ENCODE peak calls at places on chromosomes 4 and X, in six cellular contexts. One of them, this sample, is unnamed. For H3K4me1, the result is how much of the 10 kb centered on the place peaks cover.

GRCh38 chrX:19487520-19488200 is 27.6 kb downstream of the MAP3K15 start:
- DNase-seq in tibial nerve: no peak
- DNase-seq in heart left ventricle: no peak
- DNase-seq in esophagus squamous epithelium: no peak
- DNase-seq in spleen: no peak
- DNase-seq in uterus: no peak
- DNase-seq in this sample: no peak

GRCh38 chr4:7434766-7435150 is at the start of gene PSAPL1:
- DNase-seq in tibial nerve: no peak
- DNase-seq in heart left ventricle: no peak
- DNase-seq in esophagus squamous epithelium: no peak
- DNase-seq in spleen: no peak
- DNase-seq in uterus: no peak
- DNase-seq in this sample: no peak

GRCh38 chr4:83889802-83890201 is 353.9 kb downstream of the GPAT3 start:
- DNase-seq in tibial nerve: no peak
- DNase-seq in heart left ventricle: no peak
- DNase-seq in esophagus squamous epithelium: no peak
- DNase-seq in spleen: no peak
- DNase-seq in uterus: no peak
- DNase-seq in this sample: no peak

GRCh38 chr4:162274354-162274753 is 110.6 kb upstream of the FSTL5 start:
- DNase-seq in tibial nerve: peak
- DNase-seq in heart left ventricle: no peak
- DNase-seq in esophagus squamous epithelium: no peak
- DNase-seq in spleen: no peak
- DNase-seq in uterus: no peak
- DNase-seq in this sample: no peak

GRCh38 chr4:20418865-20419451 is 167.3 kb downstream of the SLIT2 start:
- DNase-seq in tibial nerve: no peak
- DNase-seq in heart left ventricle: no peak
- DNase-seq in esophagus squamous epithelium: no peak
- DNase-seq in spleen: no peak
- DNase-seq in uterus: no peak
- DNase-seq in this sample: no peak

GRCh38 chr4:23889814-23890269 is at the start of gene PPARGC1A:
- DNase-seq in tibial nerve: peak
- DNase-seq in heart left ventricle: peak
- DNase-seq in esophagus squamous epithelium: no peak
- DNase-seq in spleen: no peak
- DNase-seq in uterus: peak
- DNase-seq in this sample: no peak

GRCh38 chr4:139951051-139951450 is 202.9 kb downstream of the MAML3 start:
- DNase-seq in tibial nerve: no peak
- DNase-seq in heart left ventricle: no peak
- DNase-seq in esophagus squamous epithelium: no peak
- DNase-seq in spleen: no peak
- DNase-seq in uterus: no peak
- DNase-seq in this sample: no peak

GRCh38 chr4:17310269-17310652 is 201.6 kb downstream of the QDPR start:
- DNase-seq in tibial nerve: no peak
- DNase-seq in heart left ventricle: no peak
- DNase-seq in esophagus squamous epithelium: no peak
- DNase-seq in spleen: no peak
- DNase-seq in uterus: no peak
- DNase-seq in this sample: no peak

GRCh38 chr4:176436500-176436973 is 116.8 kb downstream of the SPCS3 start:
- DNase-seq in tibial nerve: no peak
- DNase-seq in heart left ventricle: no peak
- DNase-seq in esophagus squamous epithelium: no peak
- DNase-seq in spleen: no peak
- DNase-seq in uterus: no peak
- DNase-seq in this sample: no peak

GRCh38 chrX:16770970-16771482 is 15.2 kb upstream of the TXLNG start:
- DNase-seq in tibial nerve: no peak
- DNase-seq in heart left ventricle: no peak
- DNase-seq in esophagus squamous epithelium: no peak
- DNase-seq in spleen: no peak
- DNase-seq in uterus: no peak
- DNase-seq in this sample: no peak

GRCh38 chr4:8844976-8845690 is 26.5 kb downstream of the HMX1 start:
- DNase-seq in tibial nerve: no peak
- DNase-seq in heart left ventricle: no peak
- DNase-seq in esophagus squamous epithelium: no peak
- DNase-seq in spleen: peak
- DNase-seq in uterus: no peak
- DNase-seq in this sample: no peak

GRCh38 chr4:2799444-2799911 is 6.6 kb downstream of the SH3BP2 start:
- DNase-seq in tibial nerve: no peak
- DNase-seq in heart left ventricle: no peak
- DNase-seq in esophagus squamous epithelium: no peak
- DNase-seq in spleen: peak
- DNase-seq in uterus: peak
- DNase-seq in this sample: no peak
- H3K4me1 ChIP-seq in tibial nerve: half or more
- H3K4me1 ChIP-seq in heart left ventricle: half or more
- H3K4me1 ChIP-seq in esophagus squamous epithelium: half or more
- H3K4me1 ChIP-seq in spleen: half or more
- H3K4me1 ChIP-seq in uterus: under half
- H3K4me1 ChIP-seq in this sample: half or more

DNA sequence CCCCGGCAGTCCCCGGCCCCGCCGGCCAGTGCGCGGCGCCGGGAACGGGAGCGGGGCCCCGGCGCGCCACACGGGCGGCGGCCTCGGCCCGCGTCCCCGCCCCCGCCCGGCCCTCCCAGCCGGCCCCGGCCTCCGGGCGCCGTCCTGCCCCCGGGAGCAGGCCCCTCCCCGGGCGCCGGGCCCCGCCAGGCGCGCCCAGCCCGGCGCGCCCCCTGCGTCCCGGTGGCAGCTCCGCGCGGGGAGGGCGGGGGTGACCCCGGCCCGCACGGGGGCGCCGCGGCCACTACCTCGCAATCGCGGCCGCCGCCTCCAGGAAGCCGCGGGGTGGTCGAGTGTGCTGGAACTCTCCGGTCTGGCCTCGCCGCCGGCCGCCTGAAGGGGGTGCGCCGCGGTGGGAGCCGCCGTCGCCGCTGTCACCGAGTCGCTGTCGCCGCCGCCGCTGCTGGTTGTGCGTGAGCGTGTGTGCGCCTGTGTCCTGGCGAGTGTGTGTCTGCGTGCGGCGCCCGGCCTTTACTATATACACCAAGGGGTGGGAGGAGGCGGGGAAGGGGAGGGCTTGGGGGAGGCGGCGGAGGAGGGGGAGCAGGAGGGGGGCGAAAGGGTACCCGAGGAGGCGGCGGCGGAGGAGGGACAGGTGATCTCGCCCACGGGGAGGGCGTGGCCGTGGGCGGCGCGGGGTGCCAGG is at the start of gene RAI2:
- DNase-seq in tibial nerve: peak
- DNase-seq in heart left ventricle: peak
- DNase-seq in esophagus squamous epithelium: no peak
- DNase-seq in spleen: no peak
- DNase-seq in uterus: peak
- DNase-seq in this sample: peak
- TF ChIP-seq POLR2A in tibial nerve: no peak
- TF ChIP-seq POLR2A in heart left ventricle: peak
- TF ChIP-seq POLR2A in esophagus squamous epithelium: no peak
- TF ChIP-seq POLR2A in spleen: no peak
- TF ChIP-seq POLR2A in uterus: no peak
- TF ChIP-seq POLR2A in this sample: no peak

DNA sequence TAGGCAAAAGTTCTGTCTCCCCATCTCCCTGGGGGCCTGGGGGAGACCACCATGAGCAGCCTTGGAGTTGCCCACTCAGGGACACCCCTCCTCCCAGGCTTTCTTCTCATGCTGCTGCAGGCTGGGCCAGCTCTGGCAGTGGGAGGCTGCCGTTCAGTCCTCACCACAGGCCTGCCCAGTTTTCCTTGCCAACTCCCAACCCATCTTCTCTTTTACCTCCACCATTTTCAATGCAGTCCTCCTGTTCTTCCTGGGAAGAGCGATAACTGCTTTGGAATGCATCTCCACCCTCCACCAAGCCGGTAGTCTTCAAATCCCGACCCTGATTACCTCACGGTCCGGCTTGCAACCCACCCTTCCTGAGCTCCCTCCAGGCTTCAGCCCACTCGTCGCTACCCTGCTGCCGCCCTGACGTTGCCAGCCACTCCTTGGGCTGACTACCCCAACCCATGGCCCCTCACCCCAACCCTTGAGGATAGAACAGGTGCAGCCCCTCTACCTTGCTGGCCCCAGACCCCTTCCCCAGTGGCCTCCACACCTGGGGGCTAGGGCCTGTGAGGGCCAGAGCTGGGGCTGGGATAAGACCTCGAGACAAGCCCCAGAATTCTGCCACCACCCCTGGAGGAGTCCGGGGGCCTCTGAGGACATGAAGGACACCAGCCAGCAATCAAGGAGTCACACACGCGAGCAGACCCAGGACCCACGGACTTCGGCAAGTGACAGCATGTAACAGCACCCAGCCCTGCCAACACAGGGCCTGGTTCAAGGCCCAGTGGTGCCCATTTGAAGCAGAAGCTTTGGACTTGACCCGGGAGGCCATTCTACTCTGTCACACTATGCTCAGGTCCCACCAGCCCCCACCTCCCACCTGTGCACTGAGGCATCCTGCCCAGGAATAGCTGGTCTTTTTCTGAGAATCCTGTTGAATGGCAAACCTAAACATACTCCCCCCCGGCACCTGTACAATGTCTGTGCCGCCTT is 9.2 kb downstream of the WDR1 start:
- DNase-seq in tibial nerve: no peak
- DNase-seq in heart left ventricle: no peak
- DNase-seq in esophagus squamous epithelium: no peak
- DNase-seq in spleen: no peak
- DNase-seq in uterus: no peak
- DNase-seq in this sample: no peak
- H3K4me1 ChIP-seq in tibial nerve: half or more
- H3K4me1 ChIP-seq in heart left ventricle: under half
- H3K4me1 ChIP-seq in esophagus squamous epithelium: half or more
- H3K4me1 ChIP-seq in spleen: under half
- H3K4me1 ChIP-seq in uterus: under half
- H3K4me1 ChIP-seq in this sample: half or more

GRCh38 chr4:76854858-76855257 is 43.1 kb downstream of the SOWAHB start:
- DNase-seq in tibial nerve: no peak
- DNase-seq in heart left ventricle: no peak
- DNase-seq in esophagus squamous epithelium: no peak
- DNase-seq in spleen: no peak
- DNase-seq in uterus: no peak
- DNase-seq in this sample: no peak

GRCh38 chr4:76851375-76851774 is 46.6 kb downstream of the SOWAHB start:
- DNase-seq in tibial nerve: no peak
- DNase-seq in heart left ventricle: no peak
- DNase-seq in esophagus squamous epithelium: no peak
- DNase-seq in spleen: no peak
- DNase-seq in uterus: no peak
- DNase-seq in this sample: no peak

GRCh38 chr4:76856183-76856969 is 41.6 kb downstream of the SOWAHB start:
- DNase-seq in tibial nerve: no peak
- DNase-seq in heart left ventricle: no peak
- DNase-seq in esophagus squamous epithelium: no peak
- DNase-seq in spleen: no peak
- DNase-seq in uterus: no peak
- DNase-seq in this sample: no peak

DNA sequence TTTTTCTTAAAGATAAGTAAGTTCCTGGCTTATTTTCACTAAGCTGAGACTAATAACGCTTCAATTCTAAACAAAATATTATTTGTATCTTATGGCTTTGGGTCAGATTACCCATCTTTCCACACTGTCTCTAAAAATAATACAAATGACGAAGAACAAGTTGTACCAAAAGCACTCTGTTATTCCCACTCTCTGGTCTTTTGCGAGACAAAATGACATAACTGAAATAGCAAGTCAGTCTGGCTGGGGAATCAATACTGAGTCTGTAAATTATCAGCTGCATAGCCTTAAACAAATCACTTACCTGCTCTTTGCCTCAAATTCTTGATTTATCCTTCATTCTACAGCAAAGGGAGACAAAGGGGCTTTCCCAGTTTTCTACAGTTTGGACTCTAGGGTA is 40.9 kb downstream of the SOWAHB start:
- DNase-seq in tibial nerve: no peak
- DNase-seq in heart left ventricle: no peak
- DNase-seq in esophagus squamous epithelium: no peak
- DNase-seq in spleen: no peak
- DNase-seq in uterus: no peak
- DNase-seq in this sample: no peak
- TF ChIP-seq POLR2A in tibial nerve: no peak
- TF ChIP-seq POLR2A in heart left ventricle: no peak
- TF ChIP-seq POLR2A in esophagus squamous epithelium: no peak
- TF ChIP-seq POLR2A in spleen: no peak
- TF ChIP-seq POLR2A in uterus: no peak
- TF ChIP-seq POLR2A in this sample: no peak

DNA sequence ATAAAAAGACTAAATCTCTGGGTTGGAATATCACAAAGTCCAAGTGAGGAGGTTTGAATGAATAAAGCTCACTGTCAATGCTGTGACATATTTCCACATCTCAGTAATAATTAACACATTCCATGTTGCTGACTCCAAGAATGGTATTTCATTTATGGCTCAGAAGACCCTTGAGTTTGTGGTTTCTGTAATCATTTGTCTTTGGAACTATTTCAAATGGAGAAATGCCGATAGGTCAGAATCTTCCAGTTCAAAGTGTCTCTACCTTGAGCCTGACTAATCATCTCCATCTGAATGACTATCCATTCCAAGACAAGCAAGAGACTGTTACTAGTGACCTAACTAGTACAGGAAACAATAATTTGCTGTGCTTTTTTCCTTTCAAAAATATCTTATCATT is 24.2 kb upstream of the SLC2A9 start:
- DNase-seq in tibial nerve: no peak
- DNase-seq in heart left ventricle: no peak
- DNase-seq in esophagus squamous epithelium: no peak
- DNase-seq in spleen: no peak
- DNase-seq in uterus: no peak
- DNase-seq in this sample: no peak
- H3K4me1 ChIP-seq in tibial nerve: under half
- H3K4me1 ChIP-seq in heart left ventricle: under half
- H3K4me1 ChIP-seq in esophagus squamous epithelium: under half
- H3K4me1 ChIP-seq in spleen: under half
- H3K4me1 ChIP-seq in uterus: under half
- H3K4me1 ChIP-seq in this sample: under half

DNA sequence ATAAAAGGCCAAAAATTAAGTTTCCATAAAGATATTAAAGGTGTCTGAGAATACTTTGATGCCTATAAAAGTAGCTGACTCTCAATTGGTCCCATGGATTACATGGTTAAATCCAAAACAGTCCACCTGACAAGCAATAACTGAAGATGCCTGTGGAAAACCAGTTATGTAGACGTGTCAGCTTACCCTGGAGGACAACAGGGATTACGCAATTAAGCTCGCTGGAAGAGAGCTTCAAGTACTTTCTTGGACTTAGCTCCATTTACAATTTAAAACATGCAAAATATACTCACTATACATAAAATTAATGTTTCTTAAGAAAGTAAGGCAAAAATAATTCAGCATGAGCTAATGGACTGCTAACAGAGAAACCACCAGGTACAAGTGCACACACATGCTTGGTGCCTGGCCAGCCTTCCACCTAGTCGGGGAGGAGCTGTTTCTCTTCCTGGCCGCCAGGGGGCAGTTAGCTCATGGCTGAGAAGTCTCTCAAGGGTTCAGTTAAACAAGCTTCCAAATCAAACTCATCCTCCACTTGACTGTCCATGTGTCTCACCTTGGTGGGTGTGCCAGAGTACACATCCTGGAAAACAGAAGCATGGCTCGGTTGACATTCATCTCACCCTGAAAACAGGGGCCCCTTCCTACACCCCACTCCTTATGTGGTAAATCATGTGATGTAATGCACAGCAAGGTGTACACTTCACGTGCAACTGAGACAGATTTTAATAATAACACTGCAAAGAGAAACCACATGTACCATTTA is 9.2 kb upstream of the FAM53A start:
- DNase-seq in tibial nerve: peak
- DNase-seq in heart left ventricle: peak
- DNase-seq in esophagus squamous epithelium: no peak
- DNase-seq in spleen: peak
- DNase-seq in uterus: peak
- DNase-seq in this sample: no peak
- TF ChIP-seq POLR2A in tibial nerve: no peak
- TF ChIP-seq POLR2A in heart left ventricle: no peak
- TF ChIP-seq POLR2A in esophagus squamous epithelium: no peak
- TF ChIP-seq POLR2A in spleen: no peak
- TF ChIP-seq POLR2A in uterus: no peak
- TF ChIP-seq POLR2A in this sample: no peak